ENCODE peak calls at places on chromosome 22, in eight cellular contexts. One of them, this sample, is unnamed.

GRCh38 chr22:36925388-36926290 is 12.2 kb downstream of the CSF2RB start:
- DNase-seq in naive thymus-derived CD8-positive, alpha-beta T cell: no peak
- DNase-seq in foreskin fibroblast: peak; percentile 4
- DNase-seq in stimulated activated CD4-positive, alpha-beta T cell treated with anti-CD3 and anti-CD28 coated beads, Interleukin-2, amount 100 ng/mL, for 48 hours: no peak
- DNase-seq in H54: peak; percentile 53
- DNase-seq in Right ventricle myocardium superior: no peak
- DNase-seq in WTC11: no peak
- DNase-seq in Ammon's horn: no peak
- DNase-seq in this sample: peak; percentile 8

GRCh38 chr22:42397332-42398246 is 34.6 kb downstream of the NFAM1 start:
- DNase-seq in WTC11: no peak
- DNase-seq in Right ventricle myocardium superior: peak; percentile 55
- DNase-seq in Ammon's horn: peak; percentile 57
- DNase-seq in stimulated activated CD4-positive, alpha-beta T cell treated with anti-CD3 and anti-CD28 coated beads, Interleukin-2, amount 100 ng/mL, for 48 hours: no peak
- DNase-seq in naive thymus-derived CD8-positive, alpha-beta T cell: no peak
- DNase-seq in foreskin fibroblast: no peak
- DNase-seq in H54: no peak
- DNase-seq in this sample: no peak

GRCh38 chr22:46432164-46433068 is 96.9 kb downstream of the TRMU start:
- DNase-seq in Ammon's horn: no peak
- DNase-seq in foreskin fibroblast: no peak
- DNase-seq in naive thymus-derived CD8-positive, alpha-beta T cell: peak; percentile 63
- DNase-seq in WTC11: no peak
- DNase-seq in Right ventricle myocardium superior: no peak
- DNase-seq in stimulated activated CD4-positive, alpha-beta T cell treated with anti-CD3 and anti-CD28 coated beads, Interleukin-2, amount 100 ng/mL, for 48 hours: peak; percentile 14
- DNase-seq in H54: no peak
- DNase-seq in this sample: no peak

GRCh38 chr22:22802346-22802970 is 85.2 kb upstream of the IGLL5 start:
- DNase-seq in Ammon's horn: no peak
- DNase-seq in stimulated activated CD4-positive, alpha-beta T cell treated with anti-CD3 and anti-CD28 coated beads, Interleukin-2, amount 100 ng/mL, for 48 hours: no peak
- DNase-seq in Right ventricle myocardium superior: no peak
- DNase-seq in WTC11: no peak
- DNase-seq in naive thymus-derived CD8-positive, alpha-beta T cell: peak; percentile 44
- DNase-seq in H54: no peak
- DNase-seq in foreskin fibroblast: no peak
- DNase-seq in this sample: no peak

GRCh38 chr22:44211256-44211945 is 30.7 kb downstream of the PARVG start:
- DNase-seq in Right ventricle myocardium superior: no peak
- DNase-seq in foreskin fibroblast: no peak
- DNase-seq in Ammon's horn: no peak
- DNase-seq in naive thymus-derived CD8-positive, alpha-beta T cell: no peak
- DNase-seq in WTC11: no peak
- DNase-seq in H54: no peak
- DNase-seq in stimulated activated CD4-positive, alpha-beta T cell treated with anti-CD3 and anti-CD28 coated beads, Interleukin-2, amount 100 ng/mL, for 48 hours: no peak
- DNase-seq in this sample: peak; percentile 18

GRCh38 chr22:36486619-36487384 is 5.4 kb upstream of the TXN2 start:
- DNase-seq in Right ventricle myocardium superior: no peak
- DNase-seq in WTC11: peak; percentile 77
- DNase-seq in stimulated activated CD4-positive, alpha-beta T cell treated with anti-CD3 and anti-CD28 coated beads, Interleukin-2, amount 100 ng/mL, for 48 hours: peak; percentile 55
- DNase-seq in foreskin fibroblast: no peak
- DNase-seq in Ammon's horn: no peak
- DNase-seq in naive thymus-derived CD8-positive, alpha-beta T cell: peak; percentile 68
- DNase-seq in H54: no peak
- DNase-seq in this sample: peak; percentile 48

GRCh38 chr22:47446821-47447810 is 684.7 kb downstream of the TBC1D22A start:
- DNase-seq in foreskin fibroblast: no peak
- DNase-seq in stimulated activated CD4-positive, alpha-beta T cell treated with anti-CD3 and anti-CD28 coated beads, Interleukin-2, amount 100 ng/mL, for 48 hours: no peak
- DNase-seq in H54: no peak
- DNase-seq in Ammon's horn: no peak
- DNase-seq in WTC11: no peak
- DNase-seq in naive thymus-derived CD8-positive, alpha-beta T cell: no peak
- DNase-seq in Right ventricle myocardium superior: no peak
- DNase-seq in this sample: no peak

GRCh38 chr22:43476341-43476740 is 64.5 kb downstream of the MPPED1 start:
- DNase-seq in stimulated activated CD4-positive, alpha-beta T cell treated with anti-CD3 and anti-CD28 coated beads, Interleukin-2, amount 100 ng/mL, for 48 hours: no peak
- DNase-seq in foreskin fibroblast: no peak
- DNase-seq in H54: no peak
- DNase-seq in naive thymus-derived CD8-positive, alpha-beta T cell: no peak
- DNase-seq in Right ventricle myocardium superior: no peak
- DNase-seq in WTC11: peak; percentile 49
- DNase-seq in Ammon's horn: no peak
- DNase-seq in this sample: no peak

GRCh38 chr22:50313600-50313999 is 6.2 kb upstream of the PLXNB2 start:
- DNase-seq in Right ventricle myocardium superior: no peak
- DNase-seq in Ammon's horn: no peak
- DNase-seq in stimulated activated CD4-positive, alpha-beta T cell treated with anti-CD3 and anti-CD28 coated beads, Interleukin-2, amount 100 ng/mL, for 48 hours: no peak
- DNase-seq in foreskin fibroblast: no peak
- DNase-seq in H54: no peak
- DNase-seq in WTC11: no peak
- DNase-seq in naive thymus-derived CD8-positive, alpha-beta T cell: no peak
- DNase-seq in this sample: no peak

GRCh38 chr22:17172172-17172833 is 13.2 kb upstream of the HDHD5 start:
- DNase-seq in WTC11: peak; percentile 65
- DNase-seq in H54: no peak
- DNase-seq in Ammon's horn: no peak
- DNase-seq in Right ventricle myocardium superior: peak; percentile 74
- DNase-seq in naive thymus-derived CD8-positive, alpha-beta T cell: no peak
- DNase-seq in foreskin fibroblast: no peak
- DNase-seq in stimulated activated CD4-positive, alpha-beta T cell treated with anti-CD3 and anti-CD28 coated beads, Interleukin-2, amount 100 ng/mL, for 48 hours: no peak
- DNase-seq in this sample: no peak

GRCh38 chr22:29727248-29727551 is 7.4 kb downstream of the CABP7 start:
- DNase-seq in H54: no peak
- DNase-seq in WTC11: peak; percentile 76
- DNase-seq in Right ventricle myocardium superior: peak; percentile 72
- DNase-seq in foreskin fibroblast: peak; percentile 29
- DNase-seq in stimulated activated CD4-positive, alpha-beta T cell treated with anti-CD3 and anti-CD28 coated beads, Interleukin-2, amount 100 ng/mL, for 48 hours: no peak
- DNase-seq in naive thymus-derived CD8-positive, alpha-beta T cell: no peak
- DNase-seq in Ammon's horn: peak; percentile 26
- DNase-seq in this sample: peak; percentile 31

GRCh38 chr22:23233084-23233501 is 52.8 kb downstream of the BCR start:
- DNase-seq in naive thymus-derived CD8-positive, alpha-beta T cell: no peak
- DNase-seq in Right ventricle myocardium superior: peak; percentile 83
- DNase-seq in H54: no peak
- DNase-seq in Ammon's horn: no peak
- DNase-seq in WTC11: no peak
- DNase-seq in foreskin fibroblast: peak; percentile 48
- DNase-seq in stimulated activated CD4-positive, alpha-beta T cell treated with anti-CD3 and anti-CD28 coated beads, Interleukin-2, amount 100 ng/mL, for 48 hours: no peak
- DNase-seq in this sample: no peak

GRCh38 chr22:40499187-40499753 is 128.9 kb downstream of the SGSM3 start:
- DNase-seq in stimulated activated CD4-positive, alpha-beta T cell treated with anti-CD3 and anti-CD28 coated beads, Interleukin-2, amount 100 ng/mL, for 48 hours: no peak
- DNase-seq in Right ventricle myocardium superior: no peak
- DNase-seq in Ammon's horn: no peak
- DNase-seq in foreskin fibroblast: peak; percentile 94
- DNase-seq in naive thymus-derived CD8-positive, alpha-beta T cell: no peak
- DNase-seq in H54: peak; percentile 54
- DNase-seq in WTC11: no peak
- DNase-seq in this sample: peak; percentile 90

GRCh38 chr22:30178180-30179126 is 68.1 kb downstream of the LIF start:
- DNase-seq in naive thymus-derived CD8-positive, alpha-beta T cell: peak; percentile 32
- DNase-seq in Right ventricle myocardium superior: no peak
- DNase-seq in Ammon's horn: peak; percentile 52
- DNase-seq in H54: no peak
- DNase-seq in foreskin fibroblast: no peak
- DNase-seq in stimulated activated CD4-positive, alpha-beta T cell treated with anti-CD3 and anti-CD28 coated beads, Interleukin-2, amount 100 ng/mL, for 48 hours: peak; percentile 45
- DNase-seq in WTC11: no peak
- DNase-seq in this sample: peak; percentile 16

GRCh38 chr22:24376606-24377005 is 50.8 kb upstream of the ADORA2A start:
- DNase-seq in Right ventricle myocardium superior: no peak
- DNase-seq in H54: no peak
- DNase-seq in foreskin fibroblast: no peak
- DNase-seq in stimulated activated CD4-positive, alpha-beta T cell treated with anti-CD3 and anti-CD28 coated beads, Interleukin-2, amount 100 ng/mL, for 48 hours: no peak
- DNase-seq in WTC11: no peak
- DNase-seq in naive thymus-derived CD8-positive, alpha-beta T cell: no peak
- DNase-seq in Ammon's horn: no peak
- DNase-seq in this sample: no peak

GRCh38 chr22:43396934-43397457 is 14.8 kb upstream of the MPPED1 start:
- DNase-seq in foreskin fibroblast: no peak
- DNase-seq in WTC11: no peak
- DNase-seq in H54: no peak
- DNase-seq in Right ventricle myocardium superior: no peak
- DNase-seq in Ammon's horn: no peak
- DNase-seq in stimulated activated CD4-positive, alpha-beta T cell treated with anti-CD3 and anti-CD28 coated beads, Interleukin-2, amount 100 ng/mL, for 48 hours: no peak
- DNase-seq in naive thymus-derived CD8-positive, alpha-beta T cell: no peak
- DNase-seq in this sample: no peak

GRCh38 chr22:43275545-43275981 is 67.6 kb downstream of the SCUBE1 start:
- DNase-seq in stimulated activated CD4-positive, alpha-beta T cell treated with anti-CD3 and anti-CD28 coated beads, Interleukin-2, amount 100 ng/mL, for 48 hours: no peak
- DNase-seq in naive thymus-derived CD8-positive, alpha-beta T cell: no peak
- DNase-seq in Right ventricle myocardium superior: no peak
- DNase-seq in WTC11: peak; percentile 48
- DNase-seq in Ammon's horn: no peak
- DNase-seq in foreskin fibroblast: no peak
- DNase-seq in H54: peak; percentile 71
- DNase-seq in this sample: peak; percentile 88

GRCh38 chr22:19378362-19378711 is 53.2 kb downstream of the HIRA start:
- DNase-seq in H54: no peak
- DNase-seq in naive thymus-derived CD8-positive, alpha-beta T cell: no peak
- DNase-seq in Ammon's horn: no peak
- DNase-seq in foreskin fibroblast: no peak
- DNase-seq in WTC11: no peak
- DNase-seq in Right ventricle myocardium superior: no peak
- DNase-seq in stimulated activated CD4-positive, alpha-beta T cell treated with anti-CD3 and anti-CD28 coated beads, Interleukin-2, amount 100 ng/mL, for 48 hours: no peak
- DNase-seq in this sample: no peak

GRCh38 chr22:19760652-19761002 is at the start of gene TBX1:
- DNase-seq in foreskin fibroblast: no peak
- DNase-seq in stimulated activated CD4-positive, alpha-beta T cell treated with anti-CD3 and anti-CD28 coated beads, Interleukin-2, amount 100 ng/mL, for 48 hours: no peak
- DNase-seq in H54: no peak
- DNase-seq in Right ventricle myocardium superior: no peak
- DNase-seq in Ammon's horn: no peak
- DNase-seq in WTC11: no peak
- DNase-seq in naive thymus-derived CD8-positive, alpha-beta T cell: no peak
- DNase-seq in this sample: no peak

GRCh38 chr22:41636467-41636866 is 15.4 kb downstream of the XRCC6 start:
- DNase-seq in H54: no peak
- DNase-seq in Right ventricle myocardium superior: no peak
- DNase-seq in WTC11: no peak
- DNase-seq in foreskin fibroblast: no peak
- DNase-seq in naive thymus-derived CD8-positive, alpha-beta T cell: no peak
- DNase-seq in stimulated activated CD4-positive, alpha-beta T cell treated with anti-CD3 and anti-CD28 coated beads, Interleukin-2, amount 100 ng/mL, for 48 hours: no peak
- DNase-seq in Ammon's horn: no peak
- DNase-seq in this sample: peak; percentile 72

This sample was measured in MCF 10A.